ENCODE peak calls at places on chromosomes 1 and 21, in five cellular contexts. N is HL-60, D is uterus, G is lower leg skin, J is transverse colon. E is an unnamed sample.

GRCh38 chr1:65694933-65695332 is 97.8 kb upstream of the PDE4B start:
- DNase-seq in N (no peak), J (no peak), G (no peak), D (no peak), E (peak; percentile 4)

GRCh38 chr1:95309031-95309459 is 75.0 kb downstream of the RWDD3 start:
- DNase-seq in G (no peak), D (no peak), J (no peak), N (no peak), E (peak; percentile 56)

GRCh38 chr1:59674605-59675004 is 140.1 kb upstream of the HOOK1 start:
- DNase-seq in J (peak; percentile 8), G (no peak), D (peak; percentile 74), N (peak; percentile 90), E (peak; percentile 74)

GRCh38 chr1:235156265-235156664 is 4.8 kb downstream of the RBM34 start:
- DNase-seq in N (no peak), J (no peak), D (no peak), G (no peak), E (no peak)

GRCh38 chr1:117826551-117827078 is 102.8 kb downstream of the GDAP2 start:
- DNase-seq in D (no peak), G (no peak), N (no peak), J (no peak), E (peak; percentile 92)

GRCh38 chr1:235943581-235944114 is 76.9 kb upstream of the LYST start:
- DNase-seq in N (no peak), J (no peak), G (no peak), D (no peak), E (peak; percentile 79)

GRCh38 chr21:15275615-15276228 is 210.9 kb upstream of the NRIP1 start:
- DNase-seq in J (no peak), D (no peak), N (no peak), G (no peak), E (no peak)

GRCh38 chr1:181469829-181470228 is 13.5 kb upstream of the CACNA1E start:
- DNase-seq in D (peak; percentile 76), N (no peak), J (no peak), G (no peak), E (peak; percentile 80)

GRCh38 chr1:234582626-234583354 is 27.2 kb downstream of the IRF2BP2 start:
- DNase-seq in G (no peak), N (no peak), D (no peak), J (no peak), E (no peak)

GRCh38 chr1:206579747-206580437 is 32.4 kb downstream of the EIF2D start:
- DNase-seq in G (peak; percentile 93), D (peak; percentile 41), N (peak; percentile 99), J (peak; percentile 86), E (peak; percentile 33)

GRCh38 chr1:231417503-231417902 is 4.6 kb downstream of the EGLN1 start:
- DNase-seq in D (no peak), J (no peak), N (peak; percentile 7), G (no peak), E (no peak)

GRCh38 chr1:170261669-170262068 is 115.9 kb downstream of the NTMT2 start:
- DNase-seq in J (no peak), N (no peak), G (no peak), D (no peak), E (no peak)

GRCh38 chr1:109218516-109218915 is 4.8 kb downstream of the SARS1 start:
- DNase-seq in G (no peak), J (peak; percentile 83), D (no peak), N (no peak), E (peak; percentile 32)

GRCh38 chr1:85146972-85147359 is 53.9 kb downstream of the SYDE2 start:
- DNase-seq in N (no peak), J (no peak), G (no peak), D (no peak), E (peak; percentile 7)

GRCh38 chr1:6209661-6210605 is 4.0 kb downstream of the RNF207 start:
- DNase-seq in J (no peak), N (peak; percentile 17), D (no peak), G (no peak), E (no peak)

GRCh38 chr1:77313491-77313890 is 31.7 kb downstream of the AK5 start:
- DNase-seq in J (no peak), G (no peak), D (no peak), N (peak; percentile 37), E (peak; percentile 29)

GRCh38 chr1:242784074-242784473 is 259.6 kb upstream of the PLD5 start:
- DNase-seq in N (no peak), D (no peak), J (no peak), G (no peak), E (no peak)

GRCh38 chr1:15732686-15733081 is 3.4 kb upstream of the SLC25A34 start:
- DNase-seq in G (no peak), N (no peak), D (no peak), J (no peak), E (no peak)
- H3K4me3 ChIP-seq in G (no peak overlapping the region), N (no peak overlapping the region), D (no peak overlapping the region), J (no peak overlapping the region), E (no peak overlapping the region)

GRCh38 chr1:244048566-244049141 is 2.4 kb upstream of the ZBTB18 start:
- DNase-seq in J (no peak), N (no peak), G (peak; percentile 88), D (no peak), E (no peak)
- H3K4me3 ChIP-seq in J (peak overlapping the region; percentile 91), N (peak overlapping the region; percentile 57), G (no peak overlapping the region), D (peak overlapping the region; percentile 63), E (peak overlapping the region; percentile 68)

GRCh38 chr1:229536982-229537381 is 21.5 kb downstream of the ABCB10 start:
- DNase-seq in J (no peak), N (peak; percentile 56), G (no peak), D (no peak), E (no peak)
- H3K4me3 ChIP-seq in J (no peak overlapping the region), N (no peak overlapping the region), G (no peak overlapping the region), D (no peak overlapping the region), E (no peak overlapping the region)

DNA sequence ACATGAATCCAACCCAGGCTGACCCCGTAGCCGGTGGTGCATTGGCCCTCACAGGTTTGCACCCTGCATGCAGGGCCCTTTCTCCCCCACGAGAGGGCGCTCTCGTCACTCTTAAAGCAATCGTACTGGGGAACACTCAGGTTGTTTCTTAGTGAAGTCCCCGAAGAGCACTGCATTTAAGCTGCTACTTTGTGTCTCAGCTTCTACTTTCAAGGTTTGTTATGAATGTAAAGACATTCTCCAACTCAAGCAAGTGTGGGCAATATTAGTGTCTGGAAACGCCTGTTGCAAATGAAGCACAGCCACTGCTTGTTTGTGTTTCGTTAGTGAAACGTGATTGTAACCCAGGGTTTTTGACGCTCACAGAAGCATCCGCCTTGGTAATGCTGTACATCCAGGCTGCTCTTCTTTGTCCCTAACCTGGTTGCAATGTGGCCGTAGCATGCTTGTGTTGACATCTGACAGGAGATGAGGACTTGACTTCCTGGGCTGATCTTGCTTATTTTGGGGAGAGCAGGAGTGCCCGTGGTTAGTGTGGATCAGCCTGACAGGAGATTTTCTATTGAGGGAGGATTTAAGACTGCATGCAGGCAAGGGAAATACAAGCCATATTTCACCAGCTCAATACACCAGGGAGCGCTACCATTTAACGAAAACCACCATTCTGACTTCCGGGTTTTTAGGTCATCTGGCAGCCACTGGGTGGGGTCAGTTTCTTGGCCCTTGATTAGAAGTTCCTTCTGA is 79.8 kb downstream of the ST6GALNAC3 start:
- DNase-seq in G (peak; percentile 91), N (peak; percentile 79), J (peak; percentile 79), D (peak; percentile 69), E (peak; percentile 74)
- H3K4me3 ChIP-seq in G (no peak overlapping the region), N (peak overlapping the region; percentile 24), J (peak overlapping the region; percentile 10), D (no peak overlapping the region), E (peak overlapping the region; percentile 38)

GRCh38 chr1:89822999-89823628 is 2.3 kb downstream of the LRRC8D start:
- DNase-seq in N (peak; percentile 53), G (no peak), D (no peak), J (no peak), E (peak; percentile 56)
- H3K4me3 ChIP-seq in N (peak overlapping the region; percentile 80), G (no peak overlapping the region), D (no peak overlapping the region), J (no peak overlapping the region), E (no peak overlapping the region)

GRCh38 chr1:203270448-203270847 is 34.9 kb upstream of the BTG2 start:
- DNase-seq in N (no peak), D (no peak), G (peak; percentile 53), J (no peak), E (no peak)

GRCh38 chr1:203268901-203269653 is 36.2 kb upstream of the BTG2 start:
- DNase-seq in N (peak; percentile 73), J (no peak), G (peak; percentile 84), D (peak; percentile 55), E (peak; percentile 83)

GRCh38 chr1:203271018-203271743 is 34.1 kb upstream of the BTG2 start:
- DNase-seq in D (peak; percentile 82), J (peak; percentile 81), N (peak; percentile 88), G (peak; percentile 92), E (peak; percentile 76)

GRCh38 chr1:203267912-203268311 is 37.4 kb upstream of the BTG2 start:
- DNase-seq in G (peak; percentile 78), D (peak; percentile 18), N (no peak), J (no peak), E (no peak)

DNA sequence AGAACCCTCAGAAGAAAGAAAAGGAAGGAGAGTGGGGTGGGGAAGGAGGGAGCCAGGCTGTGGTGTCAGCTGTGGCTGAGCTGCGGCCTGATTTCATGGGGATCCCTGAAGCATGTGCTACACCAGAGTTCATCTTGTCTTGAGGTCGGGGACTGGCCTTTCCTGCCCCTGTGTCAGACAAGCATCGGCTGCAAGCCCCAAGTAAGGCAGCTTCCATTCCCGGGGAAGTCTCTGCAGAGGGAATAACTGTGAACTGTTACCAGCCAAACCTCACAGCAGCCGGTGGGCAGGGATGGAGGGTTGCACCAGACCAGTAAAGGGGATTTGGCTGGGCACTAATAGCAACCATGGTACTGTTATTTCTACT is 35.7 kb upstream of the BTG2 start:
- DNase-seq in G (peak; percentile 77), J (no peak), D (peak; percentile 15), N (no peak), E (no peak)
- H3K4me3 ChIP-seq in G (no peak overlapping the region), J (no peak overlapping the region), D (no peak overlapping the region), N (no peak overlapping the region), E (no peak overlapping the region)

GRCh38 chr1:23100074-23100748 is 68.4 kb downstream of the LUZP1 start:
- DNase-seq in G (peak; percentile 88), N (peak; percentile 89), D (peak; percentile 42), J (no peak), E (peak; percentile 99)

GRCh38 chr1:23101891-23102688 is 66.6 kb downstream of the LUZP1 start:
- DNase-seq in D (no peak), N (no peak), G (no peak), J (no peak), E (peak; percentile 33)

GRCh38 chr1:23103001-23103879 is 65.4 kb downstream of the LUZP1 start:
- DNase-seq in G (no peak), D (no peak), N (peak; percentile 14), J (peak; percentile 54), E (peak; percentile 51)

GRCh38 chr1:23099171-23099536 is 69.5 kb downstream of the LUZP1 start:
- DNase-seq in J (no peak), D (no peak), G (no peak), N (no peak), E (no peak)

GRCh38 chr1:23101101-23101827 is 67.4 kb downstream of the LUZP1 start:
- DNase-seq in J (no peak), N (no peak), G (no peak), D (no peak), E (peak; percentile 79)
- H3K4me3 ChIP-seq in J (no peak overlapping the region), N (no peak overlapping the region), G (no peak overlapping the region), D (no peak overlapping the region), E (no peak overlapping the region)

DNA sequence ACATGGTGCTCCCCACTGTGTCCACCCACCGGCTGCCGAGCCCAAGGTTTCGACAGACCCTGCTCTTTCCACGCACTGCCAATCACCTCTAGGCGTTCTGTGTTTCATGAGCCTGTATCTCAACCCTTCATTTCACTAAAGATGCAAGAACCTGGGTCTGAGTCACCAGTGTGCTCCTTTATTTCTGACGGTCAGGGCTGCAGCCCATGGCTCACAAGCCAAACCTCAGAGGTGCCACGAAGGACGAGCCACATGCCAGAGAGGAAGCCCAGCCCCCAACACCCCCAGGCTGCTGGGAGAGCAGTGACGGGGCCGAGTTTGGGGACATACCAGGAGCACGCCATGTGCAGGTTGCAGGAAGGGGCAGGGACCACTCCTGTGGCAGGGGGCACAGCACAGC is 79.2 kb upstream of the ARHGEF16 start:
- DNase-seq in D (no peak), G (no peak), J (no peak), N (no peak), E (no peak)
- H3K4me3 ChIP-seq in D (no peak overlapping the region), G (no peak overlapping the region), J (no peak overlapping the region), N (no peak overlapping the region), E (no peak overlapping the region)

E was measured in cardiac fibroblast.